ENCODE peak calls at places on chromosomes 13 and 19, in six cellular contexts. F is cardiac fibroblast, M is fibroblast of lung, G is sigmoid colon, I is IMR-90, O is OCI-LY7. C is an unnamed sample.

GRCh38 chr13:31878495-31878894 is 139.2 kb downstream of the RXFP2 start:
- DNase-seq in F (no peak), M (no peak), G (no peak), I (no peak), O (no peak), C (no peak)

GRCh38 chr13:99722419-99722818 is 221.1 kb downstream of the TM9SF2 start:
- DNase-seq in F (no peak), M (no peak), G (no peak), I (no peak), O (no peak), C (no peak)

GRCh38 chr19:49150106-49150943 is 4.9 kb downstream of the HRC start:
- DNase-seq in F (peak), M (peak), G (peak), I (peak), O (peak), C (peak)

GRCh38 chr13:26255717-26256277 is 1.9 kb downstream of the CDK8 start:
- DNase-seq in F (peak), M (peak), G (no peak), I (peak), O (peak), C (peak)

GRCh38 chr13:110644892-110645521 is 29.7 kb downstream of the NAXD start:
- DNase-seq in F (peak), M (peak), G (peak), I (peak), O (peak), C (peak)

GRCh38 chr13:46354143-46355087 is 32.6 kb downstream of the RUBCNL start:
- DNase-seq in F (peak), M (peak), G (no peak), I (peak), O (no peak), C (peak)

GRCh38 chr13:108525867-108526266 is 103.5 kb upstream of the MYO16 start:
- DNase-seq in F (no peak), M (no peak), G (no peak), I (no peak), O (no peak), C (no peak)

GRCh38 chr19:16594681-16595091 is 22.5 kb upstream of the SLC35E1 start:
- DNase-seq in F (no peak), M (no peak), G (no peak), I (no peak), O (no peak), C (no peak)

GRCh38 chr13:106599875-106600797 is 32.2 kb upstream of the ARGLU1 start:
- DNase-seq in F (peak), M (peak), G (no peak), I (peak), O (no peak), C (peak)

GRCh38 chr19:5448374-5448773 is 6.8 kb upstream of the ZNRF4 start:
- DNase-seq in F (no peak), M (no peak), G (no peak), I (no peak), O (no peak), C (no peak)

GRCh38 chr13:110261166-110262081 is 45.5 kb downstream of the COL4A1 start:
- DNase-seq in F (no peak), M (no peak), G (no peak), I (no peak), O (no peak), C (no peak)

GRCh38 chr13:44305845-44306244 is 67.8 kb upstream of the SERP2 start:
- DNase-seq in F (peak), M (peak), G (no peak), I (peak), O (no peak), C (peak)

GRCh38 chr13:81383441-81383840 is 1042.5 kb upstream of the SPRY2 start:
- DNase-seq in F (no peak), M (no peak), G (no peak), I (no peak), O (no peak), C (no peak)

GRCh38 chr19:57527136-57527881 is at the start of gene ZNF549:
- DNase-seq in F (peak), M (peak), G (peak), I (peak), O (peak), C (peak)

GRCh38 chr13:66519259-66519658 is 710.9 kb downstream of the PCDH9 start:
- DNase-seq in F (no peak), M (no peak), G (no peak), I (no peak), O (no peak), C (no peak)

GRCh38 chr19:5150902-5151741 is 182.2 kb downstream of the KDM4B start:
- DNase-seq in F (no peak), M (no peak), G (peak), I (no peak), O (no peak), C (no peak)

GRCh38 chr13:60562081-60562764 is 165.2 kb downstream of the TDRD3 start:
- DNase-seq in F (peak), M (peak), G (no peak), I (peak), O (no peak), C (peak)

GRCh38 chr19:771332-771785 is 20.4 kb downstream of the MISP start:
- DNase-seq in F (peak), M (peak), G (no peak), I (peak), O (peak), C (peak)

GRCh38 chr13:110044521-110045200 is 258.3 kb upstream of the IRS2 start:
- DNase-seq in F (peak), M (peak), G (no peak), I (peak), O (no peak), C (peak)

GRCh38 chr19:2550431-2551171 is 74.7 kb downstream of the GADD45B start:
- DNase-seq in F (no peak), M (no peak), G (peak), I (no peak), O (no peak), C (no peak)

GRCh38 chr13:98890186-98890585 is 87.7 kb downstream of the DOCK9 start:
- DNase-seq in F (peak), M (peak), G (peak), I (peak), O (no peak), C (peak)

GRCh38 chr13:51158923-51159322 is 47.8 kb upstream of the C13orf42 start:
- DNase-seq in F (peak), M (peak), G (no peak), I (no peak), O (no peak), C (no peak)

DNA sequence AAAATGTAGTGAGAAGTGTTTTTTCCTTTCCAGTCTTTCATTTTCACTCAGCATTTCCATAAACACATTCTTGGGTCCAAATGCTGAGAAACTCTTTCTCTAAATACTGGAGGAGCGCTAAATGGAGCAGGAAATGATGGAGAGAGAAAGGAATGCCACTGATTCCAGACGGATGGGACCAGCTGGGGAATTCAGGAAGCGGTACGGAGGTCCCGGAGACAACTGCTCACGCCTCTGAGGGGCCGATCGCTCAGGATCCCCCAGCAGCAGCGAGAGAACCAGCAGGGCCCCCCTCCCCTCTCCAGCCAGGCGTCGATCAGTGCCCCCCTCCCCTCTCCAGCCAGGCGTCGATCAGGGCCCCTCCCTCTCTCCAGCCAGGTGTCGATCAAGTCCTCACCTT is 13.2 kb downstream of the RASA3 start:
- DNase-seq in F (peak), M (peak), G (no peak), I (peak), O (no peak), C (peak)
- TF ChIP-seq CTCF in F (no peak), M (no peak), G (no peak), I (no peak), O (no peak), C (no peak)

DNA sequence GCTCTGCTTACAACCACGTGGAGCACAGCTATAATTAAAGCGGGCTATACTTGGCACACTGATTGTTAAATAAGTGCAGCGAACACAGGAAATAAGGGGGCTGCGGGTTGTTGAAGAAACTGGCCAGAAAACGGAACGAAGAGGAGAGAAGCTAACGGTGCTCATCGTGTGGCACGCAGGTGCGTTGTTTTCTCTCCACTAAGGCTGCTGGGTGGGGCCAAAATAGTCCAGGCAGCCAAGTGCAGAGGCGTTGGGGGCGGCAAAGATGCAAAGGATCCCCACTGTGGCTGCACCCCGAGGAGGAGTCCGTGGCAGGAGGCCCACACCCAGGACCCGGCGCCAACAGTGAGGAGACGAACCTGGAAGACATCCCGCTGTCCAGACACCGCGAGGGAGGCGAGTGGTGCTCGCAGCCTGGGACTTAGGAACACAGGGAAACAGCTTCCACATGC is 8.1 kb upstream of the ARL11 start:
- DNase-seq in F (no peak), M (no peak), G (no peak), I (no peak), O (peak), C (peak)
- H3K4me3 ChIP-seq in F (no peak), M (no peak), G (no peak), I (no peak), O (peak), C (peak)

GRCh38 chr19:55069137-55069858 is 6.3 kb upstream of the RDH13 start:
- DNase-seq in F (peak), M (peak), G (no peak), I (no peak), O (no peak), C (no peak)
- TF ChIP-seq CTCF in F (no peak), M (no peak), G (no peak), I (no peak), O (no peak), C (no peak)

GRCh38 chr13:101916758-101917474 is 464.4 kb downstream of the ITGBL1 start:
- DNase-seq in F (no peak), M (no peak), G (no peak), I (no peak), O (no peak), C (no peak)
- H3K4me3 ChIP-seq in F (no peak), M (no peak), G (no peak), I (no peak), O (no peak), C (peak)

GRCh38 chr19:41161903-41162302 is 31.1 kb upstream of the CYP2S1 start:
- DNase-seq in F (no peak), M (no peak), G (no peak), I (no peak), O (no peak), C (no peak)
- TF ChIP-seq CTCF in F (no peak), M (no peak), G (no peak), I (no peak), O (peak), C (peak)

GRCh38 chr13:73059460-73060250 is 850 bp downstream of the KLF5 start:
- DNase-seq in F (peak), M (peak), G (peak), I (peak), O (peak), C (peak)

GRCh38 chr13:73062368-73062767 is 3.6 kb downstream of the KLF5 start:
- DNase-seq in F (no peak), M (no peak), G (no peak), I (no peak), O (no peak), C (no peak)

GRCh38 chr13:73063166-73063565 is 4.4 kb downstream of the KLF5 start:
- DNase-seq in F (no peak), M (no peak), G (no peak), I (no peak), O (no peak), C (no peak)

GRCh38 chr13:73060251-73061160 is 1.7 kb downstream of the KLF5 start:
- DNase-seq in F (peak), M (peak), G (no peak), I (peak), O (no peak), C (peak)

GRCh38 chr13:73061478-73062275 is 2.9 kb downstream of the KLF5 start:
- DNase-seq in F (peak), M (no peak), G (no peak), I (no peak), O (no peak), C (peak)
- H3K4me3 ChIP-seq in F (no peak), M (no peak), G (no peak), I (no peak), O (no peak), C (no peak)

GRCh38 chr13:36992362-36992761 is 6.8 kb downstream of the ALG5 start:
- DNase-seq in F (no peak), M (no peak), G (no peak), I (peak), O (no peak), C (peak)
- TF ChIP-seq CTCF in F (no peak), M (no peak), G (no peak), I (no peak), O (peak), C (no peak)

GRCh38 chr13:95553271-95553588 is 710 bp downstream of the CLDN10 start:
- DNase-seq in F (no peak), M (no peak), G (no peak), I (no peak), O (no peak), C (no peak)
- H3K4me3 ChIP-seq in F (no peak), M (no peak), G (no peak), I (no peak), O (no peak), C (no peak)

GRCh38 chr13:94595943-94596574 is at the start of gene TGDS:
- DNase-seq in F (peak), M (peak), G (peak), I (peak), O (peak), C (peak)
- TF ChIP-seq CTCF in F (no peak), M (no peak), G (no peak), I (no peak), O (no peak), C (no peak)

GRCh38 chr19:47487551-47488515 is 3.8 kb upstream of the KPTN start:
- DNase-seq in F (no peak), M (no peak), G (peak), I (no peak), O (peak), C (no peak)
- H3K4me3 ChIP-seq in F (no peak), M (no peak), G (no peak), I (no peak), O (peak), C (no peak)

C was measured in choroid plexus epithelial cell.